ENCODE peak calls at places on chromosome 20, in seven cellular contexts. One of them, this sample, is unnamed.

GRCh38 chr20:10720550-10720949 is 46.8 kb upstream of the JAG1 start:
- DNase-seq in tibial nerve: no peak
- DNase-seq in stomach: no peak
- DNase-seq in cardiac fibroblast: no peak
- DNase-seq in tibial artery: no peak
- DNase-seq in foreskin fibroblast: no peak
- DNase-seq in AG10803: no peak
- DNase-seq in this sample: no peak

GRCh38 chr20:24227600-24227999 is 239.0 kb upstream of the GGTLC1 start:
- DNase-seq in tibial nerve: no peak
- DNase-seq in AG10803: no peak
- DNase-seq in stomach: no peak
- DNase-seq in foreskin fibroblast: no peak
- DNase-seq in tibial artery: no peak
- DNase-seq in cardiac fibroblast: no peak
- DNase-seq in this sample: no peak

GRCh38 chr20:17210983-17211382 is 15.9 kb upstream of the PCSK2 start:
- DNase-seq in cardiac fibroblast: no peak
- DNase-seq in AG10803: no peak
- DNase-seq in tibial nerve: no peak
- DNase-seq in foreskin fibroblast: no peak
- DNase-seq in stomach: no peak
- DNase-seq in tibial artery: no peak
- DNase-seq in this sample: no peak

GRCh38 chr20:57790176-57790575 is 80.4 kb upstream of the PMEPA1 start:
- DNase-seq in stomach: no peak
- DNase-seq in AG10803: no peak
- DNase-seq in cardiac fibroblast: no peak
- DNase-seq in tibial nerve: no peak
- DNase-seq in foreskin fibroblast: no peak
- DNase-seq in tibial artery: no peak
- DNase-seq in this sample: no peak

GRCh38 chr20:34069341-34070078 is 42.5 kb downstream of the EIF2S2 start:
- DNase-seq in tibial artery: peak; percentile 78
- DNase-seq in foreskin fibroblast: peak; percentile 71
- DNase-seq in stomach: peak; percentile 86
- DNase-seq in tibial nerve: peak; percentile 87
- DNase-seq in cardiac fibroblast: peak; percentile 90
- DNase-seq in AG10803: peak; percentile 80
- DNase-seq in this sample: peak; percentile 86

GRCh38 chr20:31593221-31594001 is 11.7 kb upstream of the ID1 start:
- DNase-seq in foreskin fibroblast: peak; percentile 81
- DNase-seq in AG10803: peak; percentile 65
- DNase-seq in stomach: peak; percentile 81
- DNase-seq in cardiac fibroblast: peak; percentile 93
- DNase-seq in tibial nerve: no peak
- DNase-seq in tibial artery: no peak
- DNase-seq in this sample: peak; percentile 90

GRCh38 chr20:25237610-25238318 is 10.1 kb upstream of the PYGB start:
- DNase-seq in foreskin fibroblast: peak; percentile 99
- DNase-seq in cardiac fibroblast: peak; percentile 100
- DNase-seq in stomach: no peak
- DNase-seq in AG10803: peak; percentile 99
- DNase-seq in tibial artery: peak; percentile 89
- DNase-seq in tibial nerve: peak; percentile 80
- DNase-seq in this sample: peak; percentile 99

GRCh38 chr20:11754451-11754850 is 163.2 kb upstream of the BTBD3 start:
- DNase-seq in tibial artery: no peak
- DNase-seq in tibial nerve: no peak
- DNase-seq in foreskin fibroblast: no peak
- DNase-seq in cardiac fibroblast: no peak
- DNase-seq in stomach: no peak
- DNase-seq in AG10803: no peak
- DNase-seq in this sample: no peak

GRCh38 chr20:43835944-43836540 is 78.6 kb upstream of the TOX2 start:
- DNase-seq in tibial artery: no peak
- DNase-seq in stomach: no peak
- DNase-seq in tibial nerve: no peak
- DNase-seq in foreskin fibroblast: no peak
- DNase-seq in AG10803: no peak
- DNase-seq in cardiac fibroblast: no peak
- DNase-seq in this sample: no peak

GRCh38 chr20:16123623-16124022 is 449.6 kb downstream of the KIF16B start:
- DNase-seq in AG10803: peak; percentile 2
- DNase-seq in tibial artery: no peak
- DNase-seq in tibial nerve: no peak
- DNase-seq in stomach: no peak
- DNase-seq in cardiac fibroblast: no peak
- DNase-seq in foreskin fibroblast: no peak
- DNase-seq in this sample: no peak

GRCh38 chr20:51540585-51540984 is 1.9 kb downstream of the NFATC2 start:
- DNase-seq in stomach: no peak
- DNase-seq in cardiac fibroblast: no peak
- DNase-seq in tibial artery: no peak
- DNase-seq in foreskin fibroblast: no peak
- DNase-seq in AG10803: no peak
- DNase-seq in tibial nerve: no peak
- DNase-seq in this sample: no peak

GRCh38 chr20:17856837-17857605 is 111.6 kb downstream of the SNX5 start:
- DNase-seq in AG10803: no peak
- DNase-seq in tibial nerve: no peak
- DNase-seq in tibial artery: peak; percentile 5
- DNase-seq in stomach: no peak
- DNase-seq in foreskin fibroblast: no peak
- DNase-seq in cardiac fibroblast: peak; percentile 40
- DNase-seq in this sample: no peak

GRCh38 chr20:12345978-12346377 is 428.3 kb downstream of the BTBD3 start:
- DNase-seq in AG10803: no peak
- DNase-seq in tibial artery: no peak
- DNase-seq in tibial nerve: no peak
- DNase-seq in stomach: no peak
- DNase-seq in foreskin fibroblast: no peak
- DNase-seq in cardiac fibroblast: no peak
- DNase-seq in this sample: no peak

GRCh38 chr20:41177636-41178035 is 40.3 kb downstream of the PLCG1 start:
- DNase-seq in foreskin fibroblast: peak; percentile 91
- DNase-seq in stomach: peak; percentile 22
- DNase-seq in tibial artery: peak; percentile 71
- DNase-seq in tibial nerve: peak; percentile 8
- DNase-seq in cardiac fibroblast: peak; percentile 94
- DNase-seq in AG10803: peak; percentile 98
- DNase-seq in this sample: peak; percentile 82

GRCh38 chr20:6767166-6767535 is 335 bp upstream of the BMP2 start:
- DNase-seq in cardiac fibroblast: no peak
- DNase-seq in stomach: no peak
- DNase-seq in AG10803: no peak
- DNase-seq in foreskin fibroblast: no peak
- DNase-seq in tibial artery: no peak
- DNase-seq in tibial nerve: no peak
- DNase-seq in this sample: no peak

GRCh38 chr20:6767536-6768227 is at the start of gene BMP2:
- DNase-seq in tibial artery: peak; percentile 24
- DNase-seq in AG10803: peak; percentile 47
- DNase-seq in stomach: peak; percentile 70
- DNase-seq in cardiac fibroblast: peak; percentile 60
- DNase-seq in tibial nerve: peak; percentile 12
- DNase-seq in foreskin fibroblast: peak; percentile 62
- DNase-seq in this sample: peak; percentile 58

GRCh38 chr20:6766433-6766832 is 1.1 kb upstream of the BMP2 start:
- DNase-seq in tibial artery: no peak
- DNase-seq in stomach: no peak
- DNase-seq in AG10803: no peak
- DNase-seq in foreskin fibroblast: no peak
- DNase-seq in cardiac fibroblast: no peak
- DNase-seq in tibial nerve: no peak
- DNase-seq in this sample: no peak

GRCh38 chr20:6768228-6769185 is 1.0 kb downstream of the BMP2 start:
- DNase-seq in stomach: peak; percentile 32
- DNase-seq in tibial artery: peak; percentile 50
- DNase-seq in cardiac fibroblast: peak; percentile 56
- DNase-seq in foreskin fibroblast: no peak
- DNase-seq in tibial nerve: peak; percentile 10
- DNase-seq in AG10803: no peak
- DNase-seq in this sample: peak; percentile 46

GRCh38 chr20:6769953-6770831 is 2.7 kb downstream of the BMP2 start:
- DNase-seq in tibial artery: peak; percentile 29
- DNase-seq in cardiac fibroblast: peak; percentile 56
- DNase-seq in AG10803: peak; percentile 8
- DNase-seq in tibial nerve: peak; percentile 11
- DNase-seq in stomach: peak; percentile 54
- DNase-seq in foreskin fibroblast: no peak
- DNase-seq in this sample: peak; percentile 37
- H3K4me3 ChIP-seq in tibial artery: peak overlapping the region; percentile 87
- H3K4me3 ChIP-seq in cardiac fibroblast: peak overlapping the region; percentile 78
- H3K4me3 ChIP-seq in AG10803: peak overlapping the region; percentile 30
- H3K4me3 ChIP-seq in tibial nerve: peak overlapping the region; percentile 88
- H3K4me3 ChIP-seq in stomach: peak overlapping the region; percentile 70
- H3K4me3 ChIP-seq in foreskin fibroblast: peak overlapping the region; percentile 74
- H3K4me3 ChIP-seq in this sample: peak overlapping the region; percentile 57

GRCh38 chr20:38315290-38315966 is 11.5 kb downstream of the BPI start:
- DNase-seq in cardiac fibroblast: peak; percentile 48
- DNase-seq in tibial nerve: no peak
- DNase-seq in stomach: no peak
- DNase-seq in foreskin fibroblast: peak; percentile 34
- DNase-seq in tibial artery: no peak
- DNase-seq in AG10803: peak; percentile 23
- DNase-seq in this sample: peak; percentile 45
- TF ChIP-seq CTCF in cardiac fibroblast: no peak
- TF ChIP-seq CTCF in tibial nerve: peak; percentile 11
- TF ChIP-seq CTCF in stomach: no peak
- TF ChIP-seq CTCF in foreskin fibroblast: peak; percentile 31
- TF ChIP-seq CTCF in tibial artery: no peak
- TF ChIP-seq CTCF in AG10803: no peak
- TF ChIP-seq CTCF in this sample: peak; percentile 46

DNA sequence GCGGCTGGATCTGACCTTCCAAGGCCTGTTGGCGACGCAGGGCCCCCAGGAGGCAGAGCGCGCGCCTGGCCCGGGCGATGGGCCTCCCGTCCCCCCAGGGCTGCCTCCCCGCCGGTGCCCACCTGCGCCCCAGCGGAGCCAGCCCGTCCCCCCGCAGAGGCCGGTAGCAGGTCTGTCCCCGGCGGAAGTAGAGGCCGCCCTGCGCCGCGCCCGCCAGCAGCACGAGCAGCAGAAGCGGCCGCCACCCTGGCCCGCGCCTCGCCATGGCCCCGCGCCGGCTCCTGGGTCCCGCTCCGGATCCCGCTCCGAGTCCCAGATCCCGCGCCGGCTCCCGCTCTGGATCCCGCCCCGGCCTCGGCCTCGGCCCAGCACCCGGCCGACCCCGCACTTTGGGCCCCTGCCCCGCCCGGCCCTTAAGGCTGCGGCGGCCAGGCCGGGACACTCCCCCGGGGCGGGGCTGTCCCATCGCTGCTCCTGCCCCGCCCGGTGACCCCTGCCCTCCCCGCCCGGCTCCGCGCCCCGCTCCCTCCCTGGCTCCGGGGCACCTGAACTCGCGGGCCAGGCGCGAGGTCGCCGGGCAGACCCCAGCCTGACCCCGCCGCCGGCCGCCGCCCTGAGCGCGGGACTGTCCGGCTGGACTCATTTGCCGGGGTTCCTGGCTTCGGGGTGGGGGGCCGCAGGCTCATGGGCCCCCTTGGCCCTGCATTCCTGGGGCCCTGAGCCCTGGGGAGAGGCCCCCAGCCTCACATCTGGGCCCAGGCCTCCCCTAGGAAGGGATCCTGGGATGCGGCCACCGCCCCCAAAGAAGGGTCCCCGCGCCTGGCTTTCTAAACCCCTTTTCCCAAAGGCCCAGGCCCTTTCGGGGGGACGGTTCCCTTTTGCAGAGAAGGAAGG is at the start of gene CTSZ:
- DNase-seq in AG10803: peak; percentile 57
- DNase-seq in tibial nerve: no peak
- DNase-seq in foreskin fibroblast: peak; percentile 38
- DNase-seq in stomach: peak; percentile 67
- DNase-seq in cardiac fibroblast: peak; percentile 34
- DNase-seq in tibial artery: no peak
- DNase-seq in this sample: no peak
- H3K4me3 ChIP-seq in AG10803: peak within 1 kb of the TSS; percentile 85
- H3K4me3 ChIP-seq in tibial nerve: peak within 1 kb of the TSS; percentile 89
- H3K4me3 ChIP-seq in foreskin fibroblast: peak within 1 kb of the TSS; percentile 76
- H3K4me3 ChIP-seq in stomach: peak within 1 kb of the TSS; percentile 67
- H3K4me3 ChIP-seq in cardiac fibroblast: peak within 1 kb of the TSS; percentile 69
- H3K4me3 ChIP-seq in tibial artery: peak within 1 kb of the TSS; percentile 90
- H3K4me3 ChIP-seq in this sample: peak within 1 kb of the TSS; percentile 46

GRCh38 chr20:53873249-53873642 is 197.1 kb downstream of the BCAS1 start:
- DNase-seq in AG10803: no peak
- DNase-seq in foreskin fibroblast: no peak
- DNase-seq in tibial artery: no peak
- DNase-seq in tibial nerve: no peak
- DNase-seq in cardiac fibroblast: no peak
- DNase-seq in stomach: no peak
- DNase-seq in this sample: no peak
- TF ChIP-seq CTCF in AG10803: no peak
- TF ChIP-seq CTCF in foreskin fibroblast: no peak
- TF ChIP-seq CTCF in tibial artery: no peak
- TF ChIP-seq CTCF in tibial nerve: no peak
- TF ChIP-seq CTCF in cardiac fibroblast: no peak
- TF ChIP-seq CTCF in stomach: no peak
- TF ChIP-seq CTCF in this sample: no peak

DNA sequence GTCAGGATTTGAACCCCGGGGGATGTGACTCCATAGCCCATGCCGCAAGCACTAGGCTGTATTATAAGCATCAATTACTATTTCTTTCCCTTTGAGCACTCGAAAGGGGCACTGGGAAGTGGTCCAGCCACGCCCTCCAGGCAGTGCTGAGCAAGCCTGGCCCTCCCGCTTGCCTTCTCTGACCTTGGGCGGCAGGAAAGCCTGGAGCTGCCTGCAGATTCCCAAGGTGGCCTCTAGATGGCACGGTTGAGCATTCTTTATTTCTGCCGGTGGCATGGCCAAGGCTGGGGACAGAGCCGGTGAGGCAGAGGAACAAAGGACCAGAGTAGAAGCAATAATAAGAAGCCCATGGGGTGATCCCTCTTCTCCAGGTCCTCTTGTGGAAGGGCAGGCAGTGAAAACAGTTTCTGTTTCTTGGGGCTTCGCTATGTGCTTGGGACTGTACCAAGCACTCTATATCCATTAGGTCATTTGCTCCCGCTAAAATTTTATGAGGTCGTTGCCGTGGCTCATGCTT is 32.0 kb downstream of the ARHGAP40 start:
- DNase-seq in AG10803: peak; percentile 21
- DNase-seq in tibial nerve: no peak
- DNase-seq in cardiac fibroblast: peak; percentile 61
- DNase-seq in tibial artery: no peak
- DNase-seq in stomach: peak; percentile 53
- DNase-seq in foreskin fibroblast: peak; percentile 21
- DNase-seq in this sample: no peak
- H3K4me3 ChIP-seq in AG10803: no peak overlapping the region
- H3K4me3 ChIP-seq in tibial nerve: no peak overlapping the region
- H3K4me3 ChIP-seq in cardiac fibroblast: no peak overlapping the region
- H3K4me3 ChIP-seq in tibial artery: no peak overlapping the region
- H3K4me3 ChIP-seq in stomach: no peak overlapping the region
- H3K4me3 ChIP-seq in foreskin fibroblast: no peak overlapping the region
- H3K4me3 ChIP-seq in this sample: no peak overlapping the region

GRCh38 chr20:37755665-37756064 is 61.8 kb downstream of the CTNNBL1 start:
- DNase-seq in foreskin fibroblast: peak; percentile 15
- DNase-seq in tibial nerve: no peak
- DNase-seq in AG10803: peak; percentile 55
- DNase-seq in stomach: no peak
- DNase-seq in cardiac fibroblast: no peak
- DNase-seq in tibial artery: no peak
- DNase-seq in this sample: no peak
- TF ChIP-seq CTCF in foreskin fibroblast: no peak
- TF ChIP-seq CTCF in tibial nerve: no peak
- TF ChIP-seq CTCF in AG10803: peak; percentile 50
- TF ChIP-seq CTCF in stomach: no peak
- TF ChIP-seq CTCF in cardiac fibroblast: no peak
- TF ChIP-seq CTCF in tibial artery: no peak
- TF ChIP-seq CTCF in this sample: peak; percentile 28

GRCh38 chr20:62965363-62965771 is 12.9 kb downstream of the SLC17A9 start:
- DNase-seq in stomach: no peak
- DNase-seq in tibial nerve: no peak
- DNase-seq in foreskin fibroblast: no peak
- DNase-seq in tibial artery: no peak
- DNase-seq in cardiac fibroblast: no peak
- DNase-seq in AG10803: no peak
- DNase-seq in this sample: no peak
- H3K4me3 ChIP-seq in stomach: no peak overlapping the region
- H3K4me3 ChIP-seq in tibial nerve: no peak overlapping the region
- H3K4me3 ChIP-seq in foreskin fibroblast: no peak overlapping the region
- H3K4me3 ChIP-seq in tibial artery: no peak overlapping the region
- H3K4me3 ChIP-seq in cardiac fibroblast: no peak overlapping the region
- H3K4me3 ChIP-seq in AG10803: no peak overlapping the region
- H3K4me3 ChIP-seq in this sample: no peak overlapping the region